ENCODE peak calls at places on chromosomes 6 and 20, in six cellular contexts. C, B, E, D, A and G are unnamed samples.

GRCh38 chr6:55895972-55896371 is 20.6 kb upstream of the BMP5 start:
- DNase-seq in A (no peak), C (no peak), D (no peak), E (no peak), B (no peak), G (no peak)

GRCh38 chr6:31582230-31582601 is at the start of gene LTB:
- DNase-seq in E (no peak), A (no peak), B (no peak), C (no peak), D (no peak), G (no peak)

GRCh38 chr6:170008386-170008785 is 257.0 kb downstream of the ERMARD start:
- DNase-seq in E (no peak), A (no peak), C (no peak), D (no peak), B (no peak), G (no peak)

GRCh38 chr20:31951203-31951529 is 680 bp downstream of the PDRG1 start:
- DNase-seq in B (no peak), D (no peak), A (no peak), C (no peak), E (no peak), G (no peak)

GRCh38 chr20:36875702-36876472 is at the start of gene TLDC2:
- DNase-seq in D (no peak), E (no peak), B (peak), C (no peak), A (no peak), G (peak)

GRCh38 chr6:125668071-125668470 is 81.4 kb upstream of the HEY2 start:
- DNase-seq in C (no peak), B (no peak), A (no peak), D (no peak), E (no peak), G (no peak)

GRCh38 chr20:25987073-25987927 is 290.6 kb upstream of the ZNF337 start:
- DNase-seq in B (no peak), A (peak), D (no peak), C (no peak), E (no peak), G (no peak)

GRCh38 chr20:19771031-19771430 is 13.0 kb downstream of the RIN2 start:
- DNase-seq in B (no peak), C (no peak), D (no peak), A (no peak), E (no peak), G (no peak)

GRCh38 chr20:63734111-63734945 is 2.1 kb upstream of the LIME1 start:
- DNase-seq in A (no peak), C (no peak), D (peak), B (no peak), E (no peak), G (no peak)

GRCh38 chr6:170172825-170173231 is 118.0 kb downstream of the DLL1 start:
- DNase-seq in D (no peak), A (no peak), B (no peak), E (no peak), C (no peak), G (no peak)

GRCh38 chr20:22412977-22413868 is 171.1 kb downstream of the FOXA2 start:
- DNase-seq in A (no peak), D (no peak), E (no peak), C (no peak), B (no peak), G (no peak)

GRCh38 chr6:155850408-155850841 is 394.8 kb upstream of the NOX3 start:
- DNase-seq in B (peak), E (no peak), A (no peak), C (no peak), D (no peak), G (peak)

GRCh38 chr6:119350202-119351004 is 842 bp upstream of the MAN1A1 start:
- DNase-seq in D (no peak), B (no peak), A (peak), C (no peak), E (peak), G (peak)

GRCh38 chr6:53898026-53898795 is 103.4 kb downstream of the LRRC1 start:
- DNase-seq in D (no peak), A (no peak), B (no peak), E (no peak), C (no peak), G (no peak)

GRCh38 chr6:27565839-27566779 is 93.2 kb upstream of the ZNF184 start:
- DNase-seq in C (no peak), B (no peak), E (no peak), D (no peak), A (peak), G (no peak)

GRCh38 chr6:13538084-13538483 is 36.3 kb upstream of the SIRT5 start:
- DNase-seq in C (peak), E (peak), D (no peak), A (peak), B (peak), G (peak)

GRCh38 chr6:27130668-27131428 is 116.7 kb upstream of the PRSS16 start:
- DNase-seq in C (no peak), E (peak), B (no peak), A (no peak), D (no peak), G (no peak)

GRCh38 chr6:117329926-117330325 is 64.6 kb downstream of the VGLL2 start:
- DNase-seq in D (no peak), A (no peak), B (no peak), C (no peak), E (no peak), G (no peak)

GRCh38 chr6:22667855-22668254 is 98.5 kb downstream of the HDGFL1 start:
- DNase-seq in B (no peak), D (no peak), A (no peak), C (no peak), E (no peak), G (no peak)

GRCh38 chr6:45965787-45966186 is 49.9 kb downstream of the CLIC5 start:
- DNase-seq in B (no peak), A (no peak), E (peak), D (no peak), C (no peak), G (peak)

GRCh38 chr6:90326404-90327057 is 29.9 kb upstream of the BACH2 start:
- DNase-seq in C (no peak), E (no peak), D (no peak), B (no peak), A (no peak), G (no peak)

GRCh38 chr6:108492131-108492766 is 68.5 kb upstream of the FOXO3 start:
- DNase-seq in A (peak), E (peak), B (peak), D (no peak), C (no peak), G (peak)

GRCh38 chr20:50635676-50636600 is 55.4 kb downstream of the RIPOR3 start:
- DNase-seq in B (peak), D (peak), A (peak), E (peak), C (peak), G (peak)

GRCh38 chr20:17614176-17614811 is 44.4 kb downstream of the DSTN start:
- DNase-seq in A (peak), E (no peak), D (peak), C (peak), B (no peak), G (peak)

GRCh38 chr6:167702241-167702827 is 124.4 kb upstream of the AFDN start:
- DNase-seq in C (no peak), D (peak), B (no peak), E (no peak), A (no peak), G (peak)

GRCh38 chr20:36823126-36823525 is 49.6 kb upstream of the DSN1 start:
- DNase-seq in A (no peak), C (peak), D (no peak), B (no peak), E (no peak), G (no peak)

GRCh38 chr6:164889980-164890379 is 419.4 kb downstream of the C6orf118 start:
- DNase-seq in E (no peak), D (no peak), B (no peak), C (no peak), A (no peak), G (no peak)

GRCh38 chr6:32105433-32105832 is 3.7 kb downstream of the TNXB start:
- DNase-seq in E (no peak), A (no peak), B (no peak), D (no peak), C (no peak), G (no peak)

GRCh38 chr6:37467718-37468117 is 32.0 kb downstream of the CCDC167 start:
- DNase-seq in E (no peak), B (no peak), D (no peak), C (no peak), A (no peak), G (no peak)

GRCh38 chr6:163367388-163368183 is 46.9 kb upstream of the QKI start:
- DNase-seq in D (no peak), B (no peak), A (no peak), C (no peak), E (no peak), G (no peak)

GRCh38 chr6:159168536-159169192 is 536 bp upstream of the FNDC1 start:
- DNase-seq in D (peak), B (no peak), C (no peak), E (peak), A (peak), G (no peak)

GRCh38 chr20:54284928-54285704 is 77.2 kb downstream of the PFDN4 start:
- DNase-seq in B (no peak), C (no peak), E (no peak), D (no peak), A (no peak), G (no peak)